ENCODE peak calls at places on chromosomes 13 and 19, in four cellular contexts. V is endodermal cell, Q is left ventricle myocardium inferior, U is psoas muscle. P is an unnamed sample.

GRCh38 chr13:39900106-39900750 is 244.8 kb downstream of the COG6 start:
- DNase-seq in Q (no peak), V (no peak), U (no peak), P (no peak)

GRCh38 chr13:50236898-50237318 is 221.7 kb downstream of the KCNRG start:
- DNase-seq in U (no peak), Q (no peak), V (no peak), P (no peak)

GRCh38 chr13:40388617-40389016 is 277.8 kb downstream of the FOXO1 start:
- DNase-seq in V (no peak), U (no peak), Q (no peak), P (no peak)

GRCh38 chr19:4539697-4540581 is at the start of gene LRG1:
- DNase-seq in U (no peak), Q (no peak), V (peak; percentile 61), P (peak; percentile 24)

GRCh38 chr13:66459143-66459542 is 771.0 kb downstream of the PCDH9 start:
- DNase-seq in U (no peak), V (no peak), Q (no peak), P (no peak)

GRCh38 chr19:2806736-2807378 is 12.8 kb upstream of the ZNF554 start:
- DNase-seq in Q (no peak), V (no peak), U (no peak), P (no peak)

GRCh38 chr19:32404939-32405430 is 585 bp upstream of the DPY19L3 start:
- DNase-seq in U (peak; percentile 87), V (no peak), Q (peak; percentile 71), P (peak; percentile 35)

GRCh38 chr13:58712191-58712590 is 1080.6 kb downstream of the PCDH17 start:
- DNase-seq in Q (no peak), V (peak; percentile 81), U (no peak), P (no peak)

GRCh38 chr19:16445238-16446107 is 26.3 kb downstream of the EPS15L1 start:
- DNase-seq in Q (no peak), V (no peak), U (no peak), P (no peak)

GRCh38 chr19:704447-704741 is 4.3 kb upstream of the PALM start:
- DNase-seq in Q (no peak), U (no peak), V (no peak), P (no peak)

GRCh38 chr13:79770056-79770455 is 289.1 kb downstream of the NDFIP2 start:
- DNase-seq in Q (no peak), V (no peak), U (no peak), P (no peak)

GRCh38 chr13:44565881-44566280 is 10.2 kb downstream of the TSC22D1 start:
- DNase-seq in Q (no peak), U (no peak), V (no peak), P (no peak)

GRCh38 chr13:110293037-110293436 is 13.9 kb downstream of the COL4A1 start:
- DNase-seq in U (no peak), V (no peak), Q (no peak), P (no peak)

GRCh38 chr19:48680436-48681126 is 7.8 kb upstream of the NTN5 start:
- DNase-seq in Q (no peak), U (no peak), V (no peak), P (no peak)

GRCh38 chr13:94968040-94968756 is 255.9 kb upstream of the SOX21 start:
- DNase-seq in Q (no peak), V (peak; percentile 89), U (no peak), P (no peak)

GRCh38 chr13:73481877-73482445 is 423.2 kb downstream of the KLF5 start:
- DNase-seq in U (peak; percentile 56), Q (no peak), V (no peak), P (no peak)

GRCh38 chr13:33970746-33971145 is 152.8 kb downstream of the RFC3 start:
- DNase-seq in Q (no peak), U (no peak), V (no peak), P (no peak)

GRCh38 chr13:65882810-65883209 is 1347.3 kb downstream of the PCDH9 start:
- DNase-seq in V (peak; percentile 43), U (no peak), Q (no peak), P (no peak)

GRCh38 chr19:15195381-15195964 is 5.3 kb downstream of the NOTCH3 start:
- DNase-seq in Q (peak; percentile 39), U (peak; percentile 77), V (peak; percentile 92), P (no peak)

GRCh38 chr13:30745917-30746686 is 10.8 kb downstream of the ALOX5AP start:
- DNase-seq in V (no peak), Q (no peak), U (no peak), P (no peak)

GRCh38 chr13:75938811-75939525 is 302.8 kb downstream of the LMO7 start:
- DNase-seq in U (no peak), V (no peak), Q (no peak), P (no peak)

GRCh38 chr13:90868321-90868920 is 479.1 kb upstream of the MIR17HG start:
- DNase-seq in V (no peak), Q (no peak), U (no peak), P (no peak)

GRCh38 chr13:35225159-35225558 is 251.3 kb downstream of the MAB21L1 start:
- DNase-seq in V (no peak), U (no peak), Q (no peak), P (no peak)

GRCh38 chr19:50658438-50659317 is 9.4 kb downstream of the C19orf81 start:
- DNase-seq in Q (peak; percentile 51), U (peak; percentile 60), V (peak; percentile 97), P (no peak)

GRCh38 chr19:5466814-5467291 is 11.6 kb downstream of the ZNRF4 start:
- DNase-seq in Q (peak; percentile 49), V (no peak), U (no peak), P (no peak)

GRCh38 chr13:74346960-74347359 is 212.8 kb upstream of the KLF12 start:
- DNase-seq in Q (no peak), V (peak; percentile 79), U (no peak), P (no peak)

GRCh38 chr19:16457195-16457953 is 14.4 kb downstream of the EPS15L1 start:
- DNase-seq in U (peak; percentile 76), Q (peak; percentile 55), V (peak; percentile 67), P (no peak)

GRCh38 chr13:105333416-105333815 is 1202.0 kb downstream of the EFNB2 start:
- DNase-seq in U (no peak), Q (no peak), V (no peak), P (no peak)

GRCh38 chr19:55165952-55166529 is 372 bp downstream of the DNAAF3 start:
- DNase-seq in Q (peak; percentile 47), U (peak; percentile 81), V (peak; percentile 95), P (no peak)

GRCh38 chr13:113046883-113047244 is 58.7 kb upstream of the F7 start:
- DNase-seq in Q (no peak), U (peak; percentile 9), V (no peak), P (no peak)

GRCh38 chr13:40789275-40790231 is at the start of gene SLC25A15:
- DNase-seq in V (peak; percentile 91), Q (peak; percentile 85), U (peak; percentile 90), P (peak; percentile 50)

GRCh38 chr19:19674315-19674714 is 5.7 kb downstream of the ZNF101 start:
- DNase-seq in Q (no peak), V (no peak), U (no peak), P (no peak)

GRCh38 chr19:19679176-19680073 is 10.8 kb downstream of the ZNF101 start:
- DNase-seq in V (no peak), U (no peak), Q (no peak), P (no peak)

GRCh38 chr19:19672816-19673215 is 4.2 kb downstream of the ZNF101 start:
- DNase-seq in Q (no peak), U (no peak), V (no peak), P (no peak)

DNA sequence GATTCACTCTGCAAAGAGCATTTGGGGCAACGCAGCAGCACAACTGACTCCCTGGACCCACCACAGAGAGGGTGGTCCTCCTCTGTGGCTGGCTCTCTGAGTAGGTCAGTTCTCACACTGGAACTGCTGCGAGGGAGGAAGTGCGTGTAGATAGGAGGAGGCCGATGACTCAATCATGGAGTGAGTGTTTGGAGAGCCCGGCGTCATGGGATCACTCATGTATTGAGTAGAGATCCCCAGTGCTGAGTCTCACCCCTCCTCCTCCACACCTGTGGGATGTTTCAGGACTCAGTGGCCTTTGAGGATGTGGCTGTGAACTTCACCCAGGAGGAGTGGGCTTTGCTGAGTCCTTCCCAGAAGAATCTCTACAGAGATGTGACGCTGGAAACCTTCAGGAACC is 8.9 kb downstream of the ZNF101 start:
- DNase-seq in U (no peak), Q (no peak), V (no peak), P (no peak)
- H3K9me3 ChIP-seq in U (peaks cover 8% of the 10 kb centered on the region), Q (peaks cover 39% of the 10 kb centered on the region), V (peaks cover 92% of the 10 kb centered on the region), P (no peaks in the 10 kb centered on the region)

GRCh38 chr13:26811636-26812035 is 51.0 kb upstream of the GPR12 start:
- DNase-seq in V (no peak), U (no peak), Q (no peak), P (no peak)
- H3K9me3 ChIP-seq in V (no peaks in the 10 kb centered on the region), U (no peaks in the 10 kb centered on the region), Q (peaks cover 8% of the 10 kb centered on the region), P (peaks cover 5% of the 10 kb centered on the region)

GRCh38 chr19:56727731-56728130 is 56.2 kb upstream of the ZNF835 start:
- DNase-seq in U (no peak), Q (no peak), V (no peak), P (no peak)
- H3K9me3 ChIP-seq in U (peaks cover 11% of the 10 kb centered on the region), Q (peaks cover 9% of the 10 kb centered on the region), V (peaks cover 89% of the 10 kb centered on the region), P (no peaks in the 10 kb centered on the region)

GRCh38 chr19:9615828-9616227 is 5.2 kb downstream of the ZNF561 start:
- DNase-seq in V (no peak), Q (no peak), U (no peak), P (no peak)

GRCh38 chr19:9608912-9609311 is 12.1 kb downstream of the ZNF561 start:
- DNase-seq in U (no peak), V (no peak), Q (no peak), P (no peak)

GRCh38 chr19:9610484-9611113 is 10.4 kb downstream of the ZNF561 start:
- DNase-seq in Q (no peak), U (no peak), V (no peak), P (no peak)
- H3K9me3 ChIP-seq in Q (peaks cover 89% of the 10 kb centered on the region), U (peaks cover 57% of the 10 kb centered on the region), V (peaks cover 75% of the 10 kb centered on the region), P (no peaks in the 10 kb centered on the region)

DNA sequence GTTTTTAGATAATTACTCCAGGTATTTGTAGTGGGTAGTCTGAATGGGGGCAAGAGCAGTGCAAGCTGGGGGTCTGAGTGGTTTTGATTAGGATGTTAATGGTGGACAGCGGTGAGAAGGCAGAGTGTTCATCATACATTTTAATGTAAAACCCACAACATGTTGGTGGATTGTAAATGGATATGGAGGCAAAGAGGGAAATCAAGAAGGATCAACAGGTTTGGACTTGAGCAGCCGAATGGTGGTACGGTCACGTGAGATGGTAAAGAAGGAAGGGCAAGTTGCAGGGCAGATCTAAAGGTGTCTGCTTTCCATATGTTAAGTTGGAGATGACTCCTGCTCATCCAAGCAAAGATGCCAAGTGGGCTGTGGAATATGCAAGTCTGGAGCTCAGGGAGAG is 9.5 kb downstream of the ZNF30 start:
- DNase-seq in U (no peak), V (no peak), Q (no peak), P (no peak)
- H3K9me3 ChIP-seq in U (no peaks in the 10 kb centered on the region), V (peaks cover 16% of the 10 kb centered on the region), Q (peaks cover 14% of the 10 kb centered on the region), P (no peaks in the 10 kb centered on the region)

DNA sequence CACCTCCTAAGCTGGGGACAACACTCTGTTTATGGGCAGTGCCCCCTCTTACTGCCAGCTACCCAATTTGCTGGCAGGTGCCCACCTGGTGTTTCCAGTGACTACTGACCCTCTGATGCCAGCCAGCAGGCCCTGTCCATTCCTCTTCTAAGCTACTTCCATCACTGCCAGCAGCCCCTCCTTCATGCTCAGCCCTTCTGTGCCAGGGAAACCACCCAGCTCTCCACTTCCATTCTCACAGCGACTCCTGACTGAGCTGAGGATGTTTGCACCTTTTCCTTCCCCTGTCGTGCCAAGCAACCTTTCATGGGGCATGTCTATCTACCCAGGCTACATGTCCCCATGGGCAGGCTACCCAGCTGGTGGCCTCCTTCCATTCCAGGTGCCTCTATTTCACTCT is 24.0 kb upstream of the ZNF492 start:
- DNase-seq in U (no peak), V (no peak), Q (no peak), P (no peak)
- H3K9me3 ChIP-seq in U (no peaks in the 10 kb centered on the region), V (peaks cover 63% of the 10 kb centered on the region), Q (no peaks in the 10 kb centered on the region), P (peaks cover 2% of the 10 kb centered on the region)

GRCh38 chr19:46296722-46297431 is at the start of gene HIF3A:
- DNase-seq in V (peak; percentile 98), Q (peak; percentile 67), U (peak; percentile 68), P (peak; percentile 58)
- H3K9me3 ChIP-seq in V (no peaks in the 10 kb centered on the region), Q (no peaks in the 10 kb centered on the region), U (no peaks in the 10 kb centered on the region), P (no peaks in the 10 kb centered on the region)

P was measured in tibial nerve.